ENCODE peak calls at places on chromosomes 2 and 18, in five cellular contexts. N is prostate gland, J is choroid plexus epithelial cell, L is cardiac muscle cell, Z is A549. B is an unnamed sample.

GRCh38 chr18:48862116-48862515 is 88.6 kb downstream of the SMAD7 start:
- DNase-seq in N (no peak), J (peak; percentile 72), L (no peak), Z (no peak), B (no peak)

GRCh38 chr2:25692737-25693445 is 19.5 kb upstream of the DTNB start:
- DNase-seq in N (no peak), J (no peak), L (no peak), Z (no peak), B (no peak)

GRCh38 chr2:130183500-130184373 is 1.7 kb downstream of the MZT2B start:
- DNase-seq in N (no peak), J (peak; percentile 59), L (peak; percentile 56), Z (no peak), B (peak; percentile 7)

GRCh38 chr2:60227014-60227413 is 326.4 kb downstream of the BCL11A start:
- DNase-seq in N (no peak), J (no peak), L (no peak), Z (no peak), B (no peak)

GRCh38 chr2:214808961-214809750 is at the start of gene BARD1:
- DNase-seq in N (peak; percentile 46), J (peak; percentile 71), L (peak; percentile 60), Z (peak; percentile 49), B (peak; percentile 71)

GRCh38 chr2:7502306-7502705 is 585.1 kb downstream of the RNF144A start:
- DNase-seq in N (no peak), J (no peak), L (no peak), Z (no peak), B (no peak)

GRCh38 chr18:3074094-3074493 is 61.1 kb upstream of the LPIN2 start:
- DNase-seq in N (no peak), J (no peak), L (no peak), Z (no peak), B (no peak)

GRCh38 chr18:12253517-12254136 is 534 bp upstream of the CIDEA start:
- DNase-seq in N (no peak), J (no peak), L (no peak), Z (no peak), B (no peak)

GRCh38 chr2:134973241-134974146 is 54.9 kb downstream of the CCNT2 start:
- DNase-seq in N (no peak), J (no peak), L (no peak), Z (no peak), B (no peak)

GRCh38 chr2:101794141-101794540 is 96.6 kb downstream of the MAP4K4 start:
- DNase-seq in N (no peak), J (peak; percentile 33), L (peak; percentile 40), Z (no peak), B (no peak)

GRCh38 chr2:238930216-238930615 is 82.3 kb downstream of the TWIST2 start:
- DNase-seq in N (no peak), J (no peak), L (no peak), Z (no peak), B (no peak)

GRCh38 chr2:200763422-200763821 is 48.3 kb upstream of the BZW1 start:
- DNase-seq in N (no peak), J (no peak), L (no peak), Z (no peak), B (no peak)

GRCh38 chr2:48482313-48482712 is 47.6 kb upstream of the STON1 start:
- DNase-seq in N (no peak), J (peak; percentile 20), L (peak; percentile 90), Z (no peak), B (peak; percentile 13)

GRCh38 chr2:218291934-218292699 is at the start of gene TMBIM1:
- DNase-seq in N (no peak), J (peak; percentile 78), L (peak; percentile 82), Z (peak; percentile 69), B (peak; percentile 77)

GRCh38 chr2:39772086-39772811 is 6.8 kb downstream of the THUMPD2 start:
- DNase-seq in N (no peak), J (peak; percentile 73), L (peak; percentile 33), Z (no peak), B (peak; percentile 50)

GRCh38 chr18:2192562-2192961 is 378.7 kb downstream of the METTL4 start:
- DNase-seq in N (no peak), J (no peak), L (no peak), Z (no peak), B (no peak)

GRCh38 chr2:175030380-175031271 is 25.4 kb upstream of the CHN1 start:
- DNase-seq in N (no peak), J (peak; percentile 81), L (peak; percentile 54), Z (peak; percentile 58), B (peak; percentile 49)

GRCh38 chr2:69683170-69683971 is 39.8 kb upstream of the AAK1 start:
- DNase-seq in N (peak; percentile 39), J (peak; percentile 83), L (peak; percentile 94), Z (peak; percentile 30), B (peak; percentile 58)

GRCh38 chr2:22011048-22011447 is 887.3 kb downstream of the TDRD15 start:
- DNase-seq in N (no peak), J (no peak), L (no peak), Z (no peak), B (no peak)

GRCh38 chr2:3424171-3424795 is 44.8 kb downstream of the TRAPPC12 start:
- DNase-seq in N (no peak), J (no peak), L (no peak), Z (no peak), B (no peak)

GRCh38 chr2:68463287-68463877 is 3.7 kb downstream of the FBXO48 start:
- DNase-seq in N (no peak), J (peak; percentile 77), L (peak; percentile 75), Z (peak; percentile 70), B (peak; percentile 71)

GRCh38 chr2:68799138-68799537 is 64.5 kb downstream of the ARHGAP25 start:
- DNase-seq in N (peak; percentile 82), J (no peak), L (no peak), Z (no peak), B (peak; percentile 54)

DNA sequence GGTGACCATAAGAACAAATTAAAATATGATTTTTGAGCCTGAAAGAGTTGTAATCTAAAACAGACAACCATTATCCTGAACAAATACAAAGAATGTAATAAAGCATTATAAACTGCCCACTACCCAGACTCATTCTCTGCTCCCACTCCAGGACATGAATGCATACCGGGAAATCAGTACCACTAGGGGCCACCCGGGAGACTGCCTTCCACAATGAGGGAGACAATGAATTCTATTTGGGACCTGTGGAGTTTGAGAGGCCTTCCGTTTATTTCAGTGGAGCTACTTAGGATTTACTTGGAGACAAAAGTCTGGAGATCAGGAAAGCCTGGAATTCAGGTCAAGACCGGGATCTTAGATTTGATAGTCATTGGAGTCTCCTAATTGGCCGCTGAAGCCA is 50.0 kb downstream of the NAB1 start:
- DNase-seq in N (no peak), J (peak; percentile 37), L (peak; percentile 44), Z (peak; percentile 18), B (no peak)
- TF ChIP-seq CTCF in N (no peak), J (peak; percentile 69), L (peak; percentile 57), Z (no peak), B (no peak)

GRCh38 chr2:16350211-16350610 is 315.4 kb downstream of the CYRIA start:
- DNase-seq in N (no peak), J (no peak), L (no peak), Z (no peak), B (no peak)

GRCh38 chr2:16351541-16351940 is 314.1 kb downstream of the CYRIA start:
- DNase-seq in N (no peak), J (no peak), L (no peak), Z (no peak), B (no peak)

GRCh38 chr2:16348821-16349515 is 316.7 kb downstream of the CYRIA start:
- DNase-seq in N (no peak), J (no peak), L (no peak), Z (no peak), B (no peak)

GRCh38 chr2:16349811-16350210 is 315.8 kb downstream of the CYRIA start:
- DNase-seq in N (no peak), J (no peak), L (no peak), Z (no peak), B (no peak)

GRCh38 chr2:16351137-16351536 is 314.5 kb downstream of the CYRIA start:
- DNase-seq in N (no peak), J (no peak), L (no peak), Z (no peak), B (no peak)
- TF ChIP-seq CTCF in N (no peak), J (no peak), L (no peak), Z (no peak), B (no peak)

GRCh38 chr2:85727798-85728197 is 26.0 kb upstream of the ATOH8 start:
- DNase-seq in N (no peak), J (no peak), L (no peak), Z (no peak), B (no peak)

GRCh38 chr2:85722519-85722918 is 28.4 kb downstream of the GNLY start:
- DNase-seq in N (no peak), J (no peak), L (no peak), Z (no peak), B (no peak)

GRCh38 chr2:85725451-85725850 is 28.3 kb upstream of the ATOH8 start:
- DNase-seq in N (no peak), J (no peak), L (no peak), Z (no peak), B (no peak)

GRCh38 chr2:85723707-85724360 is 29.7 kb downstream of the GNLY start:
- DNase-seq in N (no peak), J (peak; percentile 58), L (peak; percentile 26), Z (no peak), B (no peak)

GRCh38 chr2:85724731-85725181 is 29.0 kb upstream of the ATOH8 start:
- DNase-seq in N (no peak), J (no peak), L (no peak), Z (no peak), B (no peak)
- TF ChIP-seq CTCF in N (no peak), J (no peak), L (no peak), Z (no peak), B (no peak)

DNA sequence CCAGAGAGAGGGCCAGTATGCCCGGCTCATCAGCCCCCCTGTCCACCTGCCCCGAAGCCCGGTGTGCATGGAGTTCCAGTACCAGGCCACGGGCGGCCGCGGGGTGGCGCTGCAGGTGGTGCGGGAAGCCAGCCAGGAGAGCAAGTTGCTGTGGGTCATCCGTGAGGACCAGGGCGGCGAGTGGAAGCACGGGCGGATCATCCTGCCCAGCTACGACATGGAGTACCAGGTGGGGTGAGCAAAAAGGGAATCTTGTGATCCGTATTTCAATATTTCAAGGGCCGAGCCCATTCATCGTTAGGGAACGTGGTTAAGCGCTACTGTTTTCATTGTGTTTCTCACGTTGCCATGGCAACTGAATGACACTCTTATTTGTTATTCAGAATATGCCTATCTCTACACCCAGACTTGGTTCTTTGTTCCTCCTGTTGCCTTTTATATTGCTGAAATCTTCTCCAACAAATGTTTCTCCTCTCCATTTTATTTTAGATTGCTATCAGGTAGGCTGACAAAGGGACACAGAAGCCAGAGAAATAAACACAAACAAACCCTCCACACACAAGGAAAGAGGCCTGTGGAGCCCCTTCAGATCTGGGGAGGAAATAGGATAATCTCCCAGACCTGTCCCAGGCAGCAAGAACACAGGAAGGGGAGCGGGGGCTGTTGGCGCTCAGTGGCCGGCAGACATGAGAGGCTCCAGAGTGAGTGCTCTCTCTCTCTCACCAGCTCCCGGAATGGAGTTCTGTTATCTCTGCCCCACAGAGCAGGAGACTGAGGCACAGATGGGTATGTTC is 81.6 kb downstream of the NRP2 start:
- DNase-seq in N (no peak), J (peak; percentile 83), L (peak; percentile 90), Z (peak; percentile 67), B (no peak)
- TF ChIP-seq CTCF in N (no peak), J (peak; percentile 63), L (peak; percentile 65), Z (no peak), B (no peak)

B was measured in MCF 10A.